ENCODE peak calls at places on chromosomes 6 and 20, in eight cellular contexts. B is IMR-90; D is esophagus mucosa; P is sciatic nerve; W is lower lobe of right lung; Q is Right ventricle myocardium superior; V is GM12878; F is CD4-positive, alpha-beta T cell. Z is an unnamed sample.
A peak's percentile ranks its signal among the peaks of the same experiment; 100 is the strongest.

GRCh38 chr6:167090171-167090570 is 32.7 kb upstream of the CCR6 start:
- ATAC-seq in F (no peak), D (no peak), V (no peak), Q (no peak), B (no peak), P (no peak), W (no peak), Z (no peak)

GRCh38 chr6:14858808-14859207 is 387.1 kb upstream of the JARID2 start:
- ATAC-seq in B (no peak), F (no peak), P (no peak), V (no peak), W (no peak), D (no peak), Q (no peak), Z (no peak)

GRCh38 chr20:47086316-47086715 is 191.7 kb downstream of the EYA2 start:
- ATAC-seq in F (no peak), D (no peak), Q (no peak), W (no peak), B (no peak), V (no peak), P (no peak), Z (no peak)

GRCh38 chr20:47800619-47801018 is 15.3 kb upstream of the SULF2 start:
- ATAC-seq in W (no peak), D (peak; percentile 60), Q (no peak), V (no peak), B (no peak), F (no peak), P (peak; percentile 12), Z (no peak)

GRCh38 chr6:12916001-12916400 is 199.4 kb downstream of the PHACTR1 start:
- ATAC-seq in P (no peak), Q (no peak), D (no peak), B (no peak), F (no peak), V (no peak), W (no peak), Z (no peak)

GRCh38 chr20:24789877-24790276 is 159.2 kb upstream of the CST7 start:
- ATAC-seq in W (no peak), B (no peak), F (no peak), P (no peak), V (no peak), D (no peak), Q (no peak), Z (no peak)

GRCh38 chr6:41693281-41693838 is 42.0 kb downstream of the TFEB start:
- ATAC-seq in W (no peak), B (no peak), Q (peak; percentile 60), V (no peak), P (peak; percentile 13), D (peak; percentile 14), F (no peak), Z (no peak)

GRCh38 chr6:83199173-83199864 is 6.2 kb downstream of the RWDD2A start:
- ATAC-seq in P (no peak), B (no peak), F (no peak), V (peak; percentile 90), D (no peak), Q (no peak), W (no peak), Z (no peak)

GRCh38 chr6:127022297-127022696 is 96.2 kb upstream of the RSPO3 start:
- ATAC-seq in V (no peak), P (peak; percentile 46), W (peak; percentile 34), Q (no peak), F (no peak), B (no peak), D (no peak), Z (no peak)

GRCh38 chr20:45725134-45725533 is 3.0 kb downstream of the SPINT4 start:
- ATAC-seq in W (peak; percentile 45), P (no peak), Q (no peak), D (no peak), B (no peak), F (no peak), V (no peak), Z (no peak)

GRCh38 chr6:134619077-134619476 is 301.2 kb upstream of the SGK1 start:
- ATAC-seq in W (no peak), D (no peak), P (no peak), B (no peak), Q (no peak), F (no peak), V (peak; percentile 79), Z (no peak)

GRCh38 chr6:89073840-89074239 is 6.7 kb upstream of the PNRC1 start:
- ATAC-seq in W (no peak), Q (no peak), F (no peak), D (no peak), V (peak; percentile 41), P (no peak), B (no peak), Z (no peak)

GRCh38 chr6:105097288-105097687 is 82.5 kb downstream of the POPDC3 start:
- ATAC-seq in V (no peak), D (peak; percentile 90), W (peak; percentile 66), P (no peak), F (no peak), Q (no peak), B (no peak), Z (no peak)

GRCh38 chr20:19696620-19697019 is 61.4 kb upstream of the RIN2 start:
- ATAC-seq in F (no peak), Q (no peak), W (no peak), V (no peak), P (no peak), B (no peak), D (no peak), Z (no peak)

GRCh38 chr6:125711013-125711675 is 38.3 kb upstream of the HEY2 start:
- ATAC-seq in P (no peak), Q (no peak), B (no peak), D (no peak), F (no peak), W (no peak), V (no peak), Z (no peak)

GRCh38 chr6:142881771-142882170 is 63.2 kb downstream of the HIVEP2 start:
- ATAC-seq in Q (no peak), V (peak; percentile 14), F (no peak), P (no peak), W (no peak), B (no peak), D (peak; percentile 39), Z (no peak)

GRCh38 chr20:23023621-23024187 is 11.4 kb upstream of the SSTR4 start:
- ATAC-seq in W (no peak), B (no peak), V (no peak), Q (no peak), D (no peak), F (no peak), P (no peak), Z (no peak)

GRCh38 chr6:13688692-13689196 is 22.9 kb downstream of the RANBP9 start:
- ATAC-seq in P (no peak), Q (no peak), W (no peak), D (no peak), V (no peak), F (peak; percentile 5), B (no peak), Z (no peak)

GRCh38 chr20:19378057-19378456 is 165.6 kb downstream of the SLC24A3 start:
- ATAC-seq in V (no peak), D (no peak), P (no peak), B (no peak), W (no peak), Q (no peak), F (no peak), Z (no peak)

GRCh38 chr6:152351110-152351509 is 286.1 kb downstream of the SYNE1 start:
- ATAC-seq in W (no peak), Q (peak; percentile 91), D (no peak), V (no peak), P (no peak), F (no peak), B (no peak), Z (no peak)

GRCh38 chr6:20698675-20699074 is 164.4 kb downstream of the CDKAL1 start:
- ATAC-seq in Q (no peak), P (no peak), D (no peak), W (no peak), F (no peak), B (no peak), V (peak; percentile 52), Z (no peak)

GRCh38 chr6:31525932-31526591 is 2.7 kb upstream of the MCCD1 start:
- ATAC-seq in P (no peak), B (peak; percentile 63), D (peak; percentile 59), F (no peak), W (peak; percentile 34), V (no peak), Q (no peak), Z (no peak)

GRCh38 chr20:588932-589672 is 21.0 kb downstream of the TCF15 start:
- ATAC-seq in Q (peak; percentile 26), F (no peak), V (peak; percentile 96), D (no peak), W (peak; percentile 28), B (no peak), P (no peak), Z (no peak)